ENCODE peak calls at places on chromosomes 12 and 14, in five cellular contexts. Y is PC-3, N is OCI-LY7, I is hepatocyte, B is GM23248. S is an unnamed sample. For H3K4me1, the result is how much of the 10 kb centered on the place peaks cover.

GRCh38 chr14:35261774-35262173 is 30.4 kb upstream of the PSMA6 start:
- DNase-seq in Y (no peak), N (peak), I (peak), B (peak), S (no peak)

GRCh38 chr12:117051380-117051779 is 47.8 kb downstream of the TESC start:
- DNase-seq in Y (no peak), N (no peak), I (no peak), B (no peak), S (no peak)

GRCh38 chr14:78987006-78987405 is 816.8 kb downstream of the NRXN3 start:
- DNase-seq in Y (no peak), N (no peak), I (no peak), B (no peak), S (no peak)

GRCh38 chr12:51262758-51263177 is 7.4 kb downstream of the SMAGP start:
- DNase-seq in Y (peak), N (peak), I (no peak), B (peak), S (peak)

GRCh38 chr12:16844875-16845274 is 238.9 kb upstream of the LMO3 start:
- DNase-seq in Y (no peak), N (no peak), I (no peak), B (peak), S (no peak)

GRCh38 chr14:25150934-25151790 is 101.2 kb upstream of the STXBP6 start:
- DNase-seq in Y (peak), N (peak), I (peak), B (peak), S (peak)

GRCh38 chr14:24298892-24299254 is 707 bp downstream of the DHRS1 start:
- DNase-seq in Y (peak), N (no peak), I (peak), B (peak), S (no peak)

GRCh38 chr12:9925746-9926393 is 6.3 kb downstream of the CLEC2A start:
- DNase-seq in Y (peak), N (peak), I (peak), B (peak), S (peak)

GRCh38 chr12:19151298-19151697 is 21.8 kb downstream of the PLEKHA5 start:
- DNase-seq in Y (no peak), N (no peak), I (no peak), B (no peak), S (no peak)

GRCh38 chr12:127660961-127661360 is 606.0 kb upstream of the TMEM132C start:
- DNase-seq in Y (no peak), N (no peak), I (no peak), B (no peak), S (no peak)
- TF ChIP-seq EZH2phosphoT487 in Y (no peak), N (no peak), I (no peak), B (no peak), S (no peak)

GRCh38 chr12:79435742-79436141 is 255.0 kb downstream of the PAWR start:
- DNase-seq in Y (no peak), N (no peak), I (no peak), B (no peak), S (no peak)

GRCh38 chr12:79438480-79439178 is 252.1 kb downstream of the PAWR start:
- DNase-seq in Y (peak), N (no peak), I (no peak), B (no peak), S (no peak)

GRCh38 chr12:79439179-79439825 is 251.5 kb downstream of the PAWR start:
- DNase-seq in Y (no peak), N (no peak), I (no peak), B (no peak), S (no peak)

GRCh38 chr12:79444089-79444488 is 246.7 kb downstream of the PAWR start:
- DNase-seq in Y (peak), N (no peak), I (no peak), B (peak), S (no peak)

GRCh38 chr12:79441534-79441933 is 249.2 kb downstream of the PAWR start:
- DNase-seq in Y (peak), N (no peak), I (no peak), B (no peak), S (no peak)
- H3K4me1 ChIP-seq in Y (under half), N (under half), I (under half), B (under half), S (under half)

GRCh38 chr12:38720661-38721060 is 184.7 kb downstream of the CPNE8 start:
- DNase-seq in Y (no peak), N (no peak), I (no peak), B (no peak), S (no peak)

DNA sequence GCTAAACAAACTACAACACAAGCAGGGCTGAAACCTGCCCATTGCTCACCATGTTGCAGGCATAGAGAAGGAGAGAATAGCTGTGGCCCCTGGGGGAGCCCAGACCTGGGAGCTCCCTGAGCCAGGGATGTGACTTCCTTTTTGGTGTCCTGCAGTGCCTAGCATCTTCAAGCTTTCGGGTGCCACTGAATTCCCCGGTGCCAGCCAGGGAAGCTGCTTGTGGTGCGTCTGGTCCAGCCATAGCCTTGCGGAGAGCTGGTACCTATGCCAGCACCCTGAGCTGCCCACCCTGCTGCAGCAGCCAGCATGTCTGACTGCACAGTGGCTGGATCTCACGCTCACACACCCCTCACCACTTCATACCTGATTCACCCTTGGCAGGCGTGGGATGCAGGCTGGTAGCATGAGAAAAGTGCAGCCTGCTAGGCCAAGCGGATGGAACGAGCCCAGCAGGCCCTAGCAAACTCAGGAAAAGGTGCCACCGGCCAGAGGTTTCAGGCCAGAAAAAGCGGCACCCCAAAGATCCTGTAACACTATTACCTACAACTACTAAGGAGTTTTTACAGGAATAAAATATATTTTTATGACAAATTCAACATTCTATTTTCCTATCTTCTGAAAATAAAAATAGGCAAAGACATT is 183.7 kb downstream of the CPNE8 start:
- DNase-seq in Y (no peak), N (no peak), I (no peak), B (no peak), S (no peak)
- H2AFZ ChIP-seq in Y (no peak), N (no peak), I (no peak), B (no peak), S (no peak)

GRCh38 chr12:101019193-101019592 is 190.8 kb downstream of the SLC5A8 start:
- DNase-seq in Y (no peak), N (no peak), I (no peak), B (no peak), S (no peak)

GRCh38 chr12:101019667-101020066 is 190.4 kb downstream of the SLC5A8 start:
- DNase-seq in Y (peak), N (no peak), I (no peak), B (no peak), S (no peak)

GRCh38 chr12:101021442-101021841 is 188.6 kb downstream of the SLC5A8 start:
- DNase-seq in Y (peak), N (no peak), I (no peak), B (peak), S (no peak)

GRCh38 chr12:101018540-101018939 is 191.5 kb downstream of the SLC5A8 start:
- DNase-seq in Y (peak), N (no peak), I (peak), B (peak), S (no peak)

GRCh38 chr12:101021911-101022388 is 188.1 kb downstream of the SLC5A8 start:
- DNase-seq in Y (peak), N (no peak), I (no peak), B (peak), S (no peak)
- TF ChIP-seq EZH2phosphoT487 in Y (no peak), N (no peak), I (no peak), B (no peak), S (no peak)

DNA sequence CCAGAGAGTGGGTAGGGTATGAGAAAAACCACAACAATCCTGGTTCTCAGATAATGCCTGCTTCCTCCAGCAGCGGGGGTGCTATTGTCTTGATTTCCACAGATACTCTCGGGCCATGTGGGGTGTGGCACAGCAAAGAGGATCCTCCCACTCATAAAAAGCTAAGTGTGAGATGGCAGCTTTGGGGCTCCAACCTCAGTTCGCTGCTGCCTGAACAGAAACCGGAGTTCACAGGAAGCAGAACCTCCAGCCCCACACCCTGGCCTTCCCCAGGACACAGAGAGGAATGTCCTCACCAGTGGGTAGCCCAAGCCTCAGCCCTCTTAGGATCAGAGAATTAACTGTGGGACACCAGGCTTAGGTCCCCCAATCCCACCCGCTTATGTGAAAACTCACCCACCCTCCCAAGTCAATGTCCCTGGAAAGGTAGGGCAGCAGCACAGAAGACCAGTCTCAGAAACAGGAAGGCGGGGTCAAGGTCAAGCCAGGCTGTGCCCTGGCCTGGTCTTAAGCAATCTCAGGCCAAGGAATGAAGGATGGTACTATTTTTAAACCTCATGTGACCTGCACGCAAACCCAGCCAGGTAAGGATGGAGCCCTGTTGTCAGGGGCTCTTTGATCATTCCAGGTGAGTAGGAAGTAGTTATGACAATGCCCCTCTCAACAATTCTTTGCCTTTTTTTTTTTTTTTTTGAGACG is 9.0 kb downstream of the KCTD10 start:
- DNase-seq in Y (no peak), N (no peak), I (no peak), B (peak), S (no peak)
- H3K4me1 ChIP-seq in Y (under half), N (under half), I (under half), B (half or more), S (under half)

DNA sequence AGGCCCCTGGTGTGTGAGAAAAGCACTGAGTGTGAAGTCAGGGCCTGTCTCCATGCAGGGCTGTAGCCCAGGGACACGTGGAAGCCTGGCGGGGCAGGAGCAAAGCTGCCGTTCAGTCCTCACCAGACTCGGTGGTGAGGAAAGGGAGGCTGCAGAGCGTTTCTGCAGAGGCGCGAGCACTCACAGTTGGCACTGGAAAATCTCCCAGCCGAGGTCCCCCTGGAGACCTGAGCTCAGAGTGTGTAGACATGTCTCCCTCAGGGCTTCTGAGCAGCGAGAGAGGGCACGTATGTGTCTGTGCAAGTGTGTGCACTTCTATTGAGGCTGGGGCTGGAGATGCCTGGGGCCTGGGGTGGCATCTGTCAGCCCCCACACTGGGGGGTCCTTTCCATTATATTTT is 11.0 kb upstream of the HHIPL1 start:
- DNase-seq in Y (no peak), N (no peak), I (no peak), B (no peak), S (no peak)
- H2AFZ ChIP-seq in Y (no peak), N (no peak), I (no peak), B (no peak), S (no peak)

GRCh38 chr14:101254805-101255764 is 306.2 kb upstream of the DIO3 start:
- DNase-seq in Y (no peak), N (no peak), I (peak), B (peak), S (no peak)

GRCh38 chr14:101255765-101256125 is 305.6 kb upstream of the DIO3 start:
- DNase-seq in Y (no peak), N (no peak), I (no peak), B (no peak), S (no peak)

GRCh38 chr14:101251812-101252442 is 309.4 kb upstream of the DIO3 start:
- DNase-seq in Y (no peak), N (no peak), I (no peak), B (no peak), S (no peak)

GRCh38 chr14:101252443-101253214 is 308.7 kb upstream of the DIO3 start:
- DNase-seq in Y (no peak), N (no peak), I (no peak), B (no peak), S (no peak)

GRCh38 chr14:101253948-101254347 is 307.3 kb upstream of the DIO3 start:
- DNase-seq in Y (no peak), N (no peak), I (no peak), B (no peak), S (no peak)
- TF ChIP-seq EZH2phosphoT487 in Y (no peak), N (no peak), I (no peak), B (no peak), S (no peak)